ENCODE peak calls at places on chromosomes 5 and 9, in five cellular contexts. Q, W, E, T and B are unnamed samples.

GRCh38 chr5:32520326-32520725 is 65.0 kb upstream of the SUB1 start:
- DNase-seq in Q (no peak), W (no peak), E (no peak), T (no peak), B (no peak)

GRCh38 chr9:69293186-69293585 is 31.8 kb upstream of the ENTREP1 start:
- DNase-seq in Q (no peak), W (no peak), E (no peak), T (no peak), B (no peak)

GRCh38 chr9:101332362-101332761 is 52.4 kb downstream of the BAAT start:
- DNase-seq in Q (no peak), W (no peak), E (no peak), T (no peak), B (no peak)

GRCh38 chr5:135303582-135304173 is 95.4 kb downstream of the MACROH2A1 start:
- DNase-seq in Q (no peak), W (no peak), E (no peak), T (no peak), B (no peak)

GRCh38 chr5:179577286-179577960 is 27.1 kb downstream of the RUFY1 start:
- DNase-seq in Q (no peak), W (no peak), E (no peak), T (no peak), B (no peak)

GRCh38 chr9:128911529-128912035 is 9.2 kb upstream of the PHYHD1 start:
- DNase-seq in Q (no peak), W (no peak), E (peak; percentile 92), T (peak; percentile 43), B (peak; percentile 62)

GRCh38 chr9:131080589-131080988 is 15.7 kb upstream of the AIF1L start:
- DNase-seq in Q (no peak), W (no peak), E (no peak), T (no peak), B (no peak)

GRCh38 chr5:128409401-128409800 is 128.6 kb downstream of the FBN2 start:
- DNase-seq in Q (no peak), W (no peak), E (no peak), T (peak; percentile 16), B (no peak)

GRCh38 chr9:78011037-78011436 is 20.6 kb downstream of the GNAQ start:
- DNase-seq in Q (no peak), W (no peak), E (no peak), T (no peak), B (no peak)

GRCh38 chr5:153276151-153276550 is 214.3 kb upstream of the GRIA1 start:
- DNase-seq in Q (no peak), W (no peak), E (no peak), T (peak; percentile 33), B (no peak)

GRCh38 chr5:34913072-34913471 is 2.2 kb downstream of the RAD1 start:
- DNase-seq in Q (no peak), W (no peak), E (no peak), T (no peak), B (no peak)

GRCh38 chr5:104344809-104345512 is 782.4 kb upstream of the NUDT12 start:
- DNase-seq in Q (peak; percentile 13), W (no peak), E (no peak), T (peak; percentile 49), B (no peak)

GRCh38 chr9:100575765-100576368 is 2.0 kb upstream of the CAVIN4 start:
- DNase-seq in Q (no peak), W (no peak), E (no peak), T (peak; percentile 54), B (no peak)

GRCh38 chr9:81588148-81588874 is 101.0 kb downstream of the TLE1 start:
- DNase-seq in Q (no peak), W (no peak), E (no peak), T (peak; percentile 21), B (peak; percentile 56)

GRCh38 chr5:61734966-61735365 is 402.9 kb downstream of the ZSWIM6 start:
- DNase-seq in Q (no peak), W (no peak), E (no peak), T (no peak), B (no peak)

GRCh38 chr9:19998153-19998552 is 209.3 kb upstream of the SLC24A2 start:
- DNase-seq in Q (peak; percentile 12), W (no peak), E (no peak), T (peak; percentile 41), B (no peak)

GRCh38 chr5:83636141-83636540 is 84.5 kb downstream of the HAPLN1 start:
- DNase-seq in Q (no peak), W (no peak), E (no peak), T (peak; percentile 8), B (no peak)

GRCh38 chr9:93652604-93653592 is 76.5 kb downstream of the PHF2 start:
- DNase-seq in Q (no peak), W (no peak), E (peak; percentile 45), T (no peak), B (no peak)

GRCh38 chr5:135826994-135827671 is 7.3 kb upstream of the SLC25A48 start:
- DNase-seq in Q (no peak), W (no peak), E (no peak), T (no peak), B (peak; percentile 23)

GRCh38 chr9:126363847-126364671 is 37.4 kb downstream of the MVB12B start:
- DNase-seq in Q (no peak), W (no peak), E (no peak), T (peak; percentile 40), B (no peak)

GRCh38 chr9:114287763-114288232 is 35.1 kb upstream of the ORM1 start:
- DNase-seq in Q (no peak), W (no peak), E (peak; percentile 24), T (no peak), B (no peak)

GRCh38 chr9:134664446-134664845 is 22.8 kb downstream of the COL5A1 start:
- DNase-seq in Q (no peak), W (no peak), E (no peak), T (no peak), B (no peak)

GRCh38 chr9:134663084-134663483 is 21.5 kb downstream of the COL5A1 start:
- DNase-seq in Q (no peak), W (no peak), E (no peak), T (no peak), B (no peak)

GRCh38 chr9:134662143-134662876 is 20.7 kb downstream of the COL5A1 start:
- DNase-seq in Q (no peak), W (no peak), E (peak; percentile 84), T (peak; percentile 95), B (no peak)

GRCh38 chr9:134661791-134662142 is 20.2 kb downstream of the COL5A1 start:
- DNase-seq in Q (no peak), W (no peak), E (peak; percentile 52), T (no peak), B (no peak)

GRCh38 chr9:134663753-134664415 is 22.3 kb downstream of the COL5A1 start:
- DNase-seq in Q (no peak), W (no peak), E (no peak), T (no peak), B (no peak)
- TF ChIP-seq CTCF in Q (no peak), W (no peak), E (no peak), T (peak; percentile 39), B (no peak)

DNA sequence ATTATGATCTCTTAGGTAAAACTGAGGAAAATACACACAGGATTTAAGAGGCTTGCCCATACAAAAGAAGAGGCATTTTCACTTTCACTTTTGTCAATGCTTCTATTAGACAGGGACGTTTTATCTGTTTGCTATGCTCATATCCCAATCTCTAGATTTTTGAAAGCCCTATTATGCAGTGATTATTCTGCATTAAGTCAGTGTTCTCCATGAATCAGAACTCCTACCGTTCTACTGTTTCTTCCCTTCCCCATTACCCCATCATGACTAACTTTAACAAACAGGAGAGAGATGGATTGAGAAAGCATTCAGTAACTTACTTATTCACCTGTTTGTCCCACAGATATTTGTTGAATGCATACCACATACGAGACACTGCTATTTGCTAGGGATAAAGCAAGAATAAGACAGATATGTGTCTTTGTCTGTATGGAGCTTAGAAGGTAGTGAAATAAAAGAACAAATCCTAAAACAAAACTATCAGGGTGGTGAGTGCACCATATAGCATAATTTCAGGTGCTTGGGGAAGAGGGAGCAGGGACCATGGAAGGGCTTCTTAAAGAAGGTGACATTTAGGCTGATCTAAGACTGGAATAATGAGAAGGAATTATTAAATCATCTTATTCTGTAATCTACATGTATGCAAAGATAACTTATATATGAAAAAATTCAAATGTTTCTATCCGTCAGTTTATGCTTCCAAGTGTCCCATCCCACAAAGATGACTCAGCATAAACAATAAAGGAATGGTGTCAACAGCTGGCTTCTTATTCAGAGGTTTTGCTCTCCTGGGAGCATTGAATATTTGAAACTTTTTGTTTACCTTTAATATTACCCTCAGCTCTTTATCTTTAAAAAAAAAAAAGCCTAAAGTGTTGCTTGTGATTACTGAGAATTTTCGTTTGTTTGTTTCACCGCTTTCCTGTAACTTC is 328.1 kb downstream of the HINT1 start:
- DNase-seq in Q (no peak), W (no peak), E (no peak), T (peak; percentile 10), B (no peak)
- H3K4me3 ChIP-seq in Q (peak overlapping the region; percentile 6), W (peak overlapping the region; percentile 48), E (peak overlapping the region; percentile 27), T (no peak overlapping the region), B (no peak overlapping the region)

GRCh38 chr5:107090471-107090870 is 580.3 kb downstream of the EFNA5 start:
- DNase-seq in Q (no peak), W (no peak), E (no peak), T (no peak), B (no peak)
- TF ChIP-seq CTCF in Q (no peak), W (no peak), E (no peak), T (no peak), B (no peak)

GRCh38 chr9:87337335-87338074 is 160.2 kb upstream of the DAPK1 start:
- DNase-seq in Q (no peak), W (no peak), E (no peak), T (peak; percentile 72), B (no peak)
- H3K4me3 ChIP-seq in Q (no peak overlapping the region), W (peak overlapping the region; percentile 49), E (peak overlapping the region; percentile 11), T (peak overlapping the region; percentile 30), B (no peak overlapping the region)

DNA sequence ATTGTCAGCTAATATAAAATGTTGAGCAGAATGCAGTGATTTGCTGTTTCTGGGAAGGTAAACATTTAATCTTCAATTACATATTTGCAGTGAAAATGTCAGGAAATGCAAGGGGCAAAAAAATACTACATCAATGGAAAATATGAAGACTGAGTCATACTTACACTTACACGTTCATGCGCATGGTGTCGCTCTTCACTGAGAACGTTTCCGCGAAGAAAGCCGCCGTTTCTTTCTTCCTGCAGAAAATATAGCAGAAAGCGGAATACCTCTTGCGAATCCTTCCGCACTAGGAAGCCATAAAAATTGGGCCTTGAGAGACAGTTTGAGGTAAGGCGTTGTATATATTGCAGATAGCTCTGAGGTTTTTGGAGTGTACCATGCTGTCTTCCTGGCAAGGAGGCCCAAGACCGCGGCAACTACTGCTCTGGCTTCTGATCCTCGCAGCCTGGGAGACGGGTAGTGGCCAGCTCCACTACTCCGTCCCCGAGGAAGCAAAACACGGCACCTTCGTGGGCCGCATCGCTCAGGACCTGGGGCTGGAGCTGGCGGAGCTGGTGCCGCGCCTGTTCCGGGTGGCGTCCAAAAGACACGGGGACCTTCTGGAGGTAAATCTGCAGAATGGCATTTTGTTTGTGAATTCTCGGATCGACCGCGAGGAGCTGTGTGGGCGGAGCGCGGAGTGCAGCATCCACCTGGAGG is at the start of gene PCDHA13:
- DNase-seq in Q (no peak), W (no peak), E (no peak), T (peak; percentile 5), B (no peak)
- TF ChIP-seq CTCF in Q (no peak), W (no peak), E (no peak), T (no peak), B (peak; percentile 15)

DNA sequence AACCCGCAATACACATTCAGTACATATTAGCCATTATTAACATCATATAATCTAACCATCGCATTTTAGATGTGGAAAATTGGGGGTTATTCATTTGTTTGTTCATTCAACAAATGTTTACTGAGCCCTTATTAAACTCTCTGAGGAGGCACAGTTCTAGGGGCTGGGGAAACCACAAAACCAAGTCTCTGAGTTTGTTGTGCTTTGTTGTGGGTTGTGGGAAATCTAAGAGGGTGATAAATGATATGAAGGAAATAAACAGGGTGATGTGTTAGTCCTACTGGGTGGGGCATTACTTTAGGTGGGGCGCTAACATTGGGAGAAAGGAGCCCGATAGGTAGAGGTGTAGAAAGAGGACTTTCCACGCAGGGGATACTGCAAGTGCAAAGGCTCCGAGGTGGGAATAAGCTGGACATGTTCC is 135.3 kb upstream of the CLINT1 start:
- DNase-seq in Q (no peak), W (peak; percentile 51), E (no peak), T (no peak), B (no peak)
- H3K4me3 ChIP-seq in Q (no peak overlapping the region), W (no peak overlapping the region), E (no peak overlapping the region), T (no peak overlapping the region), B (no peak overlapping the region)